ENCODE peak calls at places on chromosomes 7 and 10, in ten cellular contexts. Q is astrocyte; X is cardiac muscle cell; D is CD8-positive, alpha-beta T cell; S is GM10248; Y is chondrocyte; R is WERI-Rb-1; U is stomach; G is spleen; J is HFF-Myc. F is an unnamed sample.

GRCh38 chr10:5502903-5503835 is 3.8 kb upstream of the CALML5 start:
- DNase-seq in Q (no peak), X (no peak), D (no peak), S (no peak), Y (no peak), R (no peak), U (peak; percentile 87), G (no peak), J (no peak), F (no peak)

GRCh38 chr10:87000491-87000890 is 19.6 kb upstream of the FAM25A start:
- DNase-seq in Q (no peak), X (peak; percentile 5), D (no peak), S (no peak), Y (no peak), R (no peak), U (no peak), G (no peak), J (no peak), F (no peak)

GRCh38 chr10:122142652-122143237 is 128.4 kb upstream of the BTBD16 start:
- DNase-seq in Q (no peak), X (peak; percentile 10), D (no peak), S (peak; percentile 67), Y (no peak), R (peak; percentile 63), U (peak; percentile 43), G (peak; percentile 82), J (no peak), F (no peak)

GRCh38 chr7:27191716-27192545 is 6.9 kb upstream of the HOXA11 start:
- DNase-seq in Q (no peak), X (no peak), D (no peak), S (no peak), Y (no peak), R (no peak), U (peak; percentile 24), G (no peak), J (no peak), F (no peak)

GRCh38 chr7:70208236-70209063 is 610.2 kb downstream of the AUTS2 start:
- DNase-seq in Q (peak; percentile 66), X (peak; percentile 9), D (no peak), S (no peak), Y (no peak), R (no peak), U (no peak), G (no peak), J (no peak), F (no peak)

GRCh38 chr10:131690805-131691239 is 210.0 kb upstream of the PPP2R2D start:
- DNase-seq in Q (no peak), X (no peak), D (no peak), S (no peak), Y (peak; percentile 72), R (no peak), U (no peak), G (peak; percentile 66), J (no peak), F (no peak)

GRCh38 chr7:127810691-127811660 is 159.0 kb downstream of the SND1 start:
- DNase-seq in Q (no peak), X (no peak), D (no peak), S (no peak), Y (no peak), R (no peak), U (no peak), G (no peak), J (no peak), F (no peak)

GRCh38 chr10:97024181-97025073 is 161.3 kb downstream of the SLIT1 start:
- DNase-seq in Q (peak; percentile 87), X (peak; percentile 66), D (no peak), S (peak; percentile 54), Y (peak; percentile 38), R (no peak), U (no peak), G (no peak), J (no peak), F (no peak)

GRCh38 chr10:105634283-105634682 is 993.2 kb downstream of the SORCS3 start:
- DNase-seq in Q (no peak), X (no peak), D (no peak), S (no peak), Y (no peak), R (no peak), U (no peak), G (no peak), J (no peak), F (no peak)

GRCh38 chr10:85791846-85792532 is 574.6 kb downstream of the GRID1 start:
- DNase-seq in Q (no peak), X (peak; percentile 10), D (no peak), S (no peak), Y (peak; percentile 51), R (no peak), U (no peak), G (no peak), J (no peak), F (no peak)

GRCh38 chr7:36215017-36215621 is 62.1 kb downstream of the EEPD1 start:
- DNase-seq in Q (no peak), X (no peak), D (no peak), S (no peak), Y (no peak), R (no peak), U (no peak), G (no peak), J (no peak), F (no peak)

GRCh38 chr10:102644646-102645387 is 538 bp downstream of the TRIM8 start:
- DNase-seq in Q (peak; percentile 58), X (peak; percentile 75), D (peak; percentile 76), S (peak; percentile 51), Y (peak; percentile 97), R (peak; percentile 89), U (peak; percentile 90), G (peak; percentile 97), J (no peak), F (peak; percentile 90)

GRCh38 chr7:85184599-85185354 is 2.1 kb downstream of the SEMA3D start:
- DNase-seq in Q (peak; percentile 36), X (peak; percentile 73), D (no peak), S (peak; percentile 6), Y (peak; percentile 84), R (peak; percentile 11), U (no peak), G (peak; percentile 70), J (peak; percentile 44), F (peak; percentile 86)

GRCh38 chr10:71038921-71039320 is 150.6 kb upstream of the PCBD1 start:
- DNase-seq in Q (no peak), X (no peak), D (no peak), S (no peak), Y (no peak), R (no peak), U (no peak), G (peak; percentile 44), J (no peak), F (no peak)

GRCh38 chr7:118104812-118105441 is 79.0 kb upstream of the LSM8 start:
- DNase-seq in Q (peak; percentile 19), X (peak; percentile 14), D (no peak), S (no peak), Y (no peak), R (no peak), U (no peak), G (no peak), J (peak; percentile 4), F (no peak)

GRCh38 chr7:51160990-51161615 is 155.5 kb downstream of the COBL start:
- DNase-seq in Q (peak; percentile 30), X (peak; percentile 87), D (peak; percentile 27), S (peak; percentile 51), Y (no peak), R (peak; percentile 76), U (peak; percentile 66), G (peak; percentile 82), J (peak; percentile 40), F (peak; percentile 89)

GRCh38 chr7:120725376-120726039 is 132.4 kb downstream of the TSPAN12 start:
- DNase-seq in Q (peak; percentile 28), X (peak; percentile 69), D (no peak), S (peak; percentile 28), Y (no peak), R (no peak), U (no peak), G (no peak), J (peak; percentile 9), F (no peak)
- TF ChIP-seq CTCF in Q (peak; percentile 79), X (peak; percentile 67), D (peak; percentile 42), S (peak; percentile 42), Y (peak; percentile 92), R (peak; percentile 23), U (no peak), G (peak; percentile 50), J (peak; percentile 45), F (peak; percentile 74)

GRCh38 chr7:140397784-140398750 is at the start of gene SLC37A3:
- DNase-seq in Q (peak; percentile 51), X (peak; percentile 87), D (peak; percentile 76), S (peak; percentile 96), Y (peak; percentile 95), R (peak; percentile 86), U (peak; percentile 91), G (peak; percentile 97), J (no peak), F (peak; percentile 95)
- TF ChIP-seq CTCF in Q (no peak), X (no peak), D (peak; percentile 25), S (no peak), Y (peak; percentile 34), R (no peak), U (peak; percentile 26), G (peak; percentile 56), J (no peak), F (no peak)

DNA sequence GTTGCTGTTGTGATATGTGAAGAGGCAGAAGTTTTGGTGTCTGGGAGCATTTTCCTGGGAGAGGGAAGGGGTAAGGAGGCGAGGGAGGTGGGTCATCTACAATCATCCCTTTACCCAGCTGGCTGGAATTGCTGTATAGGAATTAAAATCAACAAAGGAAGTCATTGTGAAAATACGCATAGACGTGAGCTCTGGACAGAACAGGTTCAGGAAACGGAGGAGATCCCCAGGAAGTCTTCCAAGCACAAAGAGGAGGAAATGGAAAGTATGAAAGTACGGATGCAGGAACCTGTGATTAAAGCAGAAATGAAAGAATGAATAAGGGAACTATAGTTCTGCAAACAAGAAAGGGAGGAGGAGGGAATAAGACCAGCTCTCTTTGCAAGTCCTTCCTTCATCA is 61.9 kb downstream of the PYROXD2 start:
- DNase-seq in Q (no peak), X (peak; percentile 29), D (no peak), S (no peak), Y (no peak), R (no peak), U (no peak), G (no peak), J (no peak), F (no peak)
- TF ChIP-seq CTCF in Q (no peak), X (no peak), D (no peak), S (no peak), Y (no peak), R (no peak), U (no peak), G (no peak), J (no peak), F (no peak)

DNA sequence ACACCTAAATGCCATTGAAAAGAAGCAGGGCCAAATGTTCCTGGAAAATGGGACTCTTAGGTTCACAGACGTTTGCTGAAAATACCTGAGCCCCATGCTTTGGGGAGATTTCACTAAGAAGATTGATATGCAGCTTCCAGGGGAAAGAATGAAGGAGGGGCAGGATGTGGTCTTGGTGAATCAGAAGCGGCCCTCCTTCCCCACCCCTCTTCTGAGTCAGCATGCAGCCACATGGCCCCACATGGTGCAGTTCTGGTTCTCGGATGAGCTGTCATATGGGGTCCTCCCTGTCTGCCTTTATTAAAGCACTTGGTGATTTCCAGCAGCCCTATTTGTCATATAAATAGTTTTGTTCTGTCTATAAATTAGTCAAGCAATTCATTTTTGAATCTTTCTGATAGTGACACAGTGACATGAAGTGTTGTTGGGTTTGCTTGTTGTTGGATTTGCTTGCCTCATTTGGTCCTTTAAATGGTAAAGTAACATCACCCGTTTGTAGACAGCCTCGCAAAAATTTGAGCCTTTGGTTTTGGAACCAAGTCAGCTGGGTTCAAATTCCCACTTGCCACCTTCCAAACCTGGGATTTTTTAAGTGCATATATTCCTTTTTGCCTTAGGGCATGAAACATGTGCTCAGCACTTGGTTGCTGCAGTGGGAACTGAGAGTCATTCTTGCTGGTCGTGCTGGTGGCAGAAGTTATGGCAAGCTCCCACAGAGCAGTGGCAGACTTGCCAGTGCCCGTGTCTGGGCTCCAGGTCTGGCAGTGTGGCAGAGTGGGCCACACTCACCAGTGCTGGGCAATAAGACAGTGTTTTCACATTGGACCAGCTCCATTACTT is 68.1 kb upstream of the CDK6 start:
- DNase-seq in Q (peak; percentile 98), X (peak; percentile 84), D (peak; percentile 71), S (peak; percentile 61), Y (peak; percentile 48), R (no peak), U (peak; percentile 25), G (peak; percentile 75), J (peak; percentile 93), F (no peak)
- TF ChIP-seq CTCF in Q (no peak), X (no peak), D (no peak), S (no peak), Y (no peak), R (no peak), U (no peak), G (no peak), J (no peak), F (no peak)